ENCODE peak calls at places on chromosomes 6 and 20, in seven cellular contexts. One of them, this sample, is unnamed.

GRCh38 chr6:30169658-30170614 is 6.6 kb downstream of the TRIM15 start:
- DNase-seq in EL: peak
- DNase-seq in hippocampal formation: no peak
- DNase-seq in GF-D8: peak
- DNase-seq in GM20000: peak
- DNase-seq in astrocyte of the spinal cord: peak
- DNase-seq in cardiac fibroblast: peak
- DNase-seq in this sample: no peak

GRCh38 chr6:28401172-28401571 is 1.6 kb upstream of the ZSCAN12 start:
- DNase-seq in EL: peak
- DNase-seq in hippocampal formation: no peak
- DNase-seq in GF-D8: no peak
- DNase-seq in GM20000: no peak
- DNase-seq in astrocyte of the spinal cord: no peak
- DNase-seq in cardiac fibroblast: no peak
- DNase-seq in this sample: peak

GRCh38 chr20:56628873-56629463 is at the start of gene TFAP2C:
- DNase-seq in EL: peak
- DNase-seq in hippocampal formation: no peak
- DNase-seq in GF-D8: no peak
- DNase-seq in GM20000: peak
- DNase-seq in astrocyte of the spinal cord: peak
- DNase-seq in cardiac fibroblast: peak
- DNase-seq in this sample: peak

GRCh38 chr6:161396539-161396938 is 122.7 kb upstream of the AGPAT4 start:
- DNase-seq in EL: no peak
- DNase-seq in hippocampal formation: no peak
- DNase-seq in GF-D8: no peak
- DNase-seq in GM20000: no peak
- DNase-seq in astrocyte of the spinal cord: no peak
- DNase-seq in cardiac fibroblast: no peak
- DNase-seq in this sample: no peak

GRCh38 chr6:52653151-52653550 is 17.8 kb upstream of the TMEM14A start:
- DNase-seq in EL: no peak
- DNase-seq in hippocampal formation: no peak
- DNase-seq in GF-D8: no peak
- DNase-seq in GM20000: no peak
- DNase-seq in astrocyte of the spinal cord: no peak
- DNase-seq in cardiac fibroblast: no peak
- DNase-seq in this sample: no peak

GRCh38 chr20:57291003-57291402 is 24.6 kb upstream of the BMP7 start:
- DNase-seq in EL: no peak
- DNase-seq in hippocampal formation: no peak
- DNase-seq in GF-D8: no peak
- DNase-seq in GM20000: no peak
- DNase-seq in astrocyte of the spinal cord: no peak
- DNase-seq in cardiac fibroblast: no peak
- DNase-seq in this sample: no peak

GRCh38 chr6:33716379-33716778 is 4.9 kb upstream of the UQCC2 start:
- DNase-seq in EL: no peak
- DNase-seq in hippocampal formation: no peak
- DNase-seq in GF-D8: no peak
- DNase-seq in GM20000: no peak
- DNase-seq in astrocyte of the spinal cord: no peak
- DNase-seq in cardiac fibroblast: no peak
- DNase-seq in this sample: no peak

GRCh38 chr6:56497270-56497669 is 145.4 kb downstream of the DST start:
- DNase-seq in EL: no peak
- DNase-seq in hippocampal formation: no peak
- DNase-seq in GF-D8: no peak
- DNase-seq in GM20000: no peak
- DNase-seq in astrocyte of the spinal cord: no peak
- DNase-seq in cardiac fibroblast: no peak
- DNase-seq in this sample: no peak

GRCh38 chr6:137801352-137802088 is 65.5 kb upstream of the TNFAIP3 start:
- DNase-seq in EL: no peak
- DNase-seq in hippocampal formation: no peak
- DNase-seq in GF-D8: no peak
- DNase-seq in GM20000: no peak
- DNase-seq in astrocyte of the spinal cord: no peak
- DNase-seq in cardiac fibroblast: no peak
- DNase-seq in this sample: no peak

GRCh38 chr6:28243946-28244345 is 8.1 kb downstream of the ZKSCAN4 start:
- DNase-seq in EL: no peak
- DNase-seq in hippocampal formation: no peak
- DNase-seq in GF-D8: no peak
- DNase-seq in GM20000: no peak
- DNase-seq in astrocyte of the spinal cord: no peak
- DNase-seq in cardiac fibroblast: no peak
- DNase-seq in this sample: no peak